ENCODE peak calls at places on chromosomes 11 and 22, in five cellular contexts. Z is lower lobe of right lung, F is upper lobe of right lung, K is H9, O is right lobe of liver. J is an unnamed sample.

GRCh38 chr11:69878927-69879733 is 59.9 kb upstream of the FGF3 start:
- DNase-seq in Z (peak; percentile 25), F (peak; percentile 53), K (peak; percentile 20), O (peak; percentile 26), J (no peak)

GRCh38 chr11:26741036-26741435 is 19.2 kb upstream of the SLC5A12 start:
- DNase-seq in Z (no peak), F (no peak), K (no peak), O (no peak), J (no peak)

GRCh38 chr11:830295-831131 is 2.2 kb upstream of the CD151 start:
- DNase-seq in Z (peak; percentile 87), F (peak; percentile 92), K (peak; percentile 92), O (peak; percentile 82), J (no peak)

GRCh38 chr11:61513143-61513740 is 4.7 kb downstream of the LRRC10B start:
- DNase-seq in Z (no peak), F (no peak), K (no peak), O (no peak), J (no peak)

GRCh38 chr11:15765530-15765929 is 590.8 kb downstream of the SOX6 start:
- DNase-seq in Z (no peak), F (no peak), K (no peak), O (no peak), J (no peak)

GRCh38 chr11:2573240-2574042 is 126.4 kb downstream of the KCNQ1OT1 start:
- DNase-seq in Z (peak; percentile 33), F (peak; percentile 41), K (no peak), O (no peak), J (peak; percentile 16)

GRCh38 chr11:72834905-72835304 is 20.7 kb downstream of the ATG16L2 start:
- DNase-seq in Z (no peak), F (no peak), K (no peak), O (no peak), J (peak; percentile 49)

GRCh38 chr22:36900225-36900624 is 13.2 kb upstream of the CSF2RB start:
- DNase-seq in Z (no peak), F (no peak), K (no peak), O (no peak), J (no peak)

GRCh38 chr11:72116019-72116755 is 3.7 kb upstream of the ANAPC15 start:
- DNase-seq in Z (no peak), F (no peak), K (no peak), O (no peak), J (no peak)

GRCh38 chr11:19808076-19808911 is 95.7 kb downstream of the NAV2 start:
- DNase-seq in Z (no peak), F (no peak), K (no peak), O (no peak), J (no peak)

DNA sequence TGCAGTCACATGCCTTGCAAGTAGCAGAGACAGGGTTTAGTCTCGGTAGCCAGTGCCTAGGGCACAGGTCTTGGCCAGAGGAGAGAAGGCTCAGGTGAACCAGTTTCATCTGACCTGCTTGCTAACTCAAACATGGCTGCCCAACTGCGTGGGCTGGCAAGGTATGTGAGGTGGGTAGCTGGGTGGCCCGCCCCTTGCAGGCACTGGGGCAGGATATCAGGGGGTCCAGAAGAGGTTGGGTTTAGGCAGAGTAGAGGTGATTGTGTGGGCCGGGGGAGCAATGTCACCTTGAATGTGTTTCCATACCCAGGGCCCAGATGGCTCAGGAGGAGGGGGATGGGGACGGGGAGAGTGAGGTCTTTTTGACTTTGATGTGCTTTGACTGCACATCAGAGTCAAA is 37.7 kb downstream of the ST3GAL4 start:
- DNase-seq in Z (no peak), F (peak; percentile 38), K (no peak), O (no peak), J (no peak)
- H3K27ac ChIP-seq in Z (no peak overlapping the region), F (no peak overlapping the region), K (no peak overlapping the region), O (no peak overlapping the region), J (peak overlapping the region; percentile 91)

GRCh38 chr22:24225044-24225601 is 19.8 kb downstream of the GGT5 start:
- DNase-seq in Z (no peak), F (no peak), K (no peak), O (no peak), J (no peak)
- H3K4me1 ChIP-seq in Z (no peaks in the 10 kb centered on the region), F (no peaks in the 10 kb centered on the region), K (no peaks in the 10 kb centered on the region), O (no peaks in the 10 kb centered on the region), J (no peaks in the 10 kb centered on the region)

GRCh38 chr11:133947298-133947905 is 9.4 kb downstream of the IGSF9B start:
- DNase-seq in Z (no peak), F (peak; percentile 64), K (peak; percentile 88), O (no peak), J (no peak)
- TF ChIP-seq CTCF in Z (peak; percentile 13), F (peak; percentile 24), K (peak; percentile 47), O (no peak), J (no peak)

GRCh38 chr22:24997023-24997422 is 44.5 kb downstream of the KIAA1671 start:
- DNase-seq in Z (no peak), F (no peak), K (no peak), O (no peak), J (no peak)
- H3K27ac ChIP-seq in Z (peak overlapping the region; percentile 46), F (no peak overlapping the region), K (no peak overlapping the region), O (no peak overlapping the region), J (peak overlapping the region; percentile 69)

DNA sequence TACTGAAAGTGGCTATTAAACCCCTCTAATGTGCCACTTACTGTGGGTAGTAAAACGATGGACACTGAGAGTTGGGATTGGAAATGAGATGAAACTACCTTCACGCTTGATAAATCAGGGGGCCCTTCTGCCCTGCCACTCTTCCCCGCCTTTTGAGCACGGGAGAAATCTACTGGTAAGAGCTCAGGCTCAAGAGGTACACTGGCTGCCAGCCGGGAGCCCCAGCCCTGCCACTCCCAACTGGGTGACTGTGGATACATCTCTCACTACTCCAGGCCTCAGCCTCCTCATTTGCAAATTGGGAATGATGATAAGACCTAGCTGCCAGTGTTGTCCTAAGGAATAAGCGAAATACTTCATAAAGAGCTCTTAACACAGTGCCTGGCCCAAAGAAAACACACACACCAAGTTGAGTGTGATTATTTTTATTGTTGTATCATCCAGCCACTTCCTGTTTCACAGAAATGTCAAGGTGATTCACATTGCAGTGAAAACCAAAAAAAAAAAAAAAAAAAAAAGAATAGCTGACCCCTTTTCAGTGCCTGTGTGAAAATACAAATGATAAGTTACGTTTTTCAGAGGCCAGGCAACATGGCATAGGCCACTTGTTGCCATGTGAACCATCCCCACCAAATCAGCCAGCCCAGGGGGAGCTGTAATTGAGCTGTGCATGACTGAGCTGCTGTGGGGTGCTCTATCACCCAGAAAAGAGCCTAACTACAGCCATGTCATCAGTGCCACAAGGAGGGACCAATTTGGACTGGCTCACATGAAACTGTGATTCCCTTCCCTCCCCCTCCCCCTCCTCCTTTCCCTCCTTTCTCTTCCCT is 4.4 kb upstream of the ZNRD2 start:
- DNase-seq in Z (no peak), F (no peak), K (no peak), O (no peak), J (no peak)
- H3K4me1 ChIP-seq in Z (peaks cover 33% of the 10 kb centered on the region), F (peaks cover 31% of the 10 kb centered on the region), K (no peaks in the 10 kb centered on the region), O (no peaks in the 10 kb centered on the region), J (peaks cover 42% of the 10 kb centered on the region)